ENCODE peak calls at places on chromosomes 2 and 18, in six cellular contexts. One of them, this sample, is unnamed.
A peak's percentile ranks its signal among the peaks of the same experiment; 100 is the strongest.

GRCh38 chr2:240435457-240435954 is at the start of gene GPC1:
- DNase-seq in adrenal gland: peak; percentile 80
- DNase-seq in bronchial epithelial cell: peak; percentile 39
- DNase-seq in spleen: peak; percentile 85
- DNase-seq in stomach: peak; percentile 74
- DNase-seq in lower lobe of right lung: peak; percentile 80
- DNase-seq in this sample: no peak

GRCh38 chr2:218332288-218332687 is 24.4 kb upstream of the CATIP start:
- DNase-seq in adrenal gland: no peak
- DNase-seq in bronchial epithelial cell: no peak
- DNase-seq in spleen: no peak
- DNase-seq in stomach: no peak
- DNase-seq in lower lobe of right lung: no peak
- DNase-seq in this sample: no peak

GRCh38 chr18:35236964-35237363 is 3.9 kb upstream of the ZNF397 start:
- DNase-seq in adrenal gland: no peak
- DNase-seq in bronchial epithelial cell: no peak
- DNase-seq in spleen: no peak
- DNase-seq in stomach: no peak
- DNase-seq in lower lobe of right lung: no peak
- DNase-seq in this sample: no peak

GRCh38 chr18:6682437-6683111 is 46.9 kb upstream of the ARHGAP28 start:
- DNase-seq in adrenal gland: no peak
- DNase-seq in bronchial epithelial cell: peak; percentile 33
- DNase-seq in spleen: no peak
- DNase-seq in stomach: peak; percentile 26
- DNase-seq in lower lobe of right lung: no peak
- DNase-seq in this sample: no peak

GRCh38 chr2:172884336-172884735 is 148.7 kb downstream of the RAPGEF4 start:
- DNase-seq in adrenal gland: no peak
- DNase-seq in bronchial epithelial cell: peak; percentile 68
- DNase-seq in spleen: no peak
- DNase-seq in stomach: no peak
- DNase-seq in lower lobe of right lung: no peak
- DNase-seq in this sample: no peak

GRCh38 chr2:39508243-39508642 is 71.2 kb upstream of the MAP4K3 start:
- DNase-seq in adrenal gland: no peak
- DNase-seq in bronchial epithelial cell: no peak
- DNase-seq in spleen: no peak
- DNase-seq in stomach: no peak
- DNase-seq in lower lobe of right lung: no peak
- DNase-seq in this sample: no peak

GRCh38 chr2:9897796-9898195 is 53.7 kb upstream of the GRHL1 start:
- DNase-seq in adrenal gland: no peak
- DNase-seq in bronchial epithelial cell: no peak
- DNase-seq in spleen: no peak
- DNase-seq in stomach: no peak
- DNase-seq in lower lobe of right lung: no peak
- DNase-seq in this sample: no peak

GRCh38 chr18:68604256-68604655 is 110.7 kb downstream of the TMX3 start:
- DNase-seq in adrenal gland: no peak
- DNase-seq in bronchial epithelial cell: no peak
- DNase-seq in spleen: no peak
- DNase-seq in stomach: no peak
- DNase-seq in lower lobe of right lung: no peak
- DNase-seq in this sample: no peak

GRCh38 chr2:158539176-158539895 is 82.6 kb downstream of the PKP4 start:
- DNase-seq in adrenal gland: peak; percentile 17
- DNase-seq in bronchial epithelial cell: peak; percentile 92
- DNase-seq in spleen: no peak
- DNase-seq in stomach: no peak
- DNase-seq in lower lobe of right lung: no peak
- DNase-seq in this sample: no peak

GRCh38 chr2:121722479-121722878 is 14.2 kb downstream of the NIFK start:
- DNase-seq in adrenal gland: peak; percentile 42
- DNase-seq in bronchial epithelial cell: peak; percentile 94
- DNase-seq in spleen: no peak
- DNase-seq in stomach: no peak
- DNase-seq in lower lobe of right lung: no peak
- DNase-seq in this sample: no peak

GRCh38 chr18:494602-494983 is 5.9 kb downstream of the COLEC12 start:
- DNase-seq in adrenal gland: no peak
- DNase-seq in bronchial epithelial cell: no peak
- DNase-seq in spleen: no peak
- DNase-seq in stomach: no peak
- DNase-seq in lower lobe of right lung: no peak
- DNase-seq in this sample: no peak

GRCh38 chr2:129205766-129206165 is 773.7 kb upstream of the RAB6C start:
- DNase-seq in adrenal gland: no peak
- DNase-seq in bronchial epithelial cell: no peak
- DNase-seq in spleen: no peak
- DNase-seq in stomach: no peak
- DNase-seq in lower lobe of right lung: no peak
- DNase-seq in this sample: no peak

GRCh38 chr2:134231965-134232340 is 21.9 kb upstream of the MGAT5 start:
- DNase-seq in adrenal gland: no peak
- DNase-seq in bronchial epithelial cell: no peak
- DNase-seq in spleen: no peak
- DNase-seq in stomach: no peak
- DNase-seq in lower lobe of right lung: no peak
- DNase-seq in this sample: no peak

GRCh38 chr2:67649331-67650071 is 252.4 kb downstream of the ETAA1 start:
- DNase-seq in adrenal gland: peak; percentile 23
- DNase-seq in bronchial epithelial cell: peak; percentile 23
- DNase-seq in spleen: no peak
- DNase-seq in stomach: no peak
- DNase-seq in lower lobe of right lung: no peak
- DNase-seq in this sample: no peak

GRCh38 chr2:134292514-134292913 is 38.6 kb downstream of the MGAT5 start:
- DNase-seq in adrenal gland: no peak
- DNase-seq in bronchial epithelial cell: no peak
- DNase-seq in spleen: no peak
- DNase-seq in stomach: no peak
- DNase-seq in lower lobe of right lung: no peak
- DNase-seq in this sample: no peak

GRCh38 chr2:39494784-39495251 is 57.7 kb upstream of the MAP4K3 start:
- DNase-seq in adrenal gland: no peak
- DNase-seq in bronchial epithelial cell: peak; percentile 92
- DNase-seq in spleen: no peak
- DNase-seq in stomach: no peak
- DNase-seq in lower lobe of right lung: no peak
- DNase-seq in this sample: no peak

GRCh38 chr2:80035749-80036285 is 268.7 kb downstream of the LRRTM1 start:
- DNase-seq in adrenal gland: no peak
- DNase-seq in bronchial epithelial cell: no peak
- DNase-seq in spleen: no peak
- DNase-seq in stomach: no peak
- DNase-seq in lower lobe of right lung: no peak
- DNase-seq in this sample: no peak

GRCh38 chr18:42413870-42414269 is 458.8 kb downstream of the PIK3C3 start:
- DNase-seq in adrenal gland: no peak
- DNase-seq in bronchial epithelial cell: peak; percentile 18
- DNase-seq in spleen: no peak
- DNase-seq in stomach: no peak
- DNase-seq in lower lobe of right lung: no peak
- DNase-seq in this sample: no peak

GRCh38 chr2:106596844-106597243 is 109.7 kb downstream of the CD8B2 start:
- DNase-seq in adrenal gland: no peak
- DNase-seq in bronchial epithelial cell: peak; percentile 17
- DNase-seq in spleen: no peak
- DNase-seq in stomach: no peak
- DNase-seq in lower lobe of right lung: no peak
- DNase-seq in this sample: no peak
- TF ChIP-seq CTCF in adrenal gland: no peak
- TF ChIP-seq CTCF in bronchial epithelial cell: peak; percentile 21
- TF ChIP-seq CTCF in spleen: no peak
- TF ChIP-seq CTCF in stomach: no peak
- TF ChIP-seq CTCF in lower lobe of right lung: peak; percentile 17
- TF ChIP-seq CTCF in this sample: no peak

DNA sequence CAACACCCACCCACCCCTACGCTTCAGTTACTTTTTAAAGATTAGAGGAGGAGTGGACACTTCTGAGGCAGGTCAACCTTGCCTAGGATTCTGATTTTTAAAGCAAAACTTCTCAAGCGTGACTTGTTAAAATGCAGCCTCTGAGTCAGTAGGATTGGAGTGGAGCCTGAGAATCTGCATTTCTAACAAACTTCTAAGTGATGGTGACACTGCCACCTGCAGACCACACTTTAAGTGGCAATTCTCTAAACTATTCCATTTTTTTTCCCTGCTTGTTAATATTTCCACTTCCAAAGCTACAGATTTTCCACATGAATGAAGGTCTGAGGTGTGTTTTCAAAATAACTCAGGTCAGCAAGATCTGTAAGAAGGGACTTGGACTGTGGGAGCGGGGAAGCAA is 171.1 kb upstream of the CCDC150 start:
- DNase-seq in adrenal gland: no peak
- DNase-seq in bronchial epithelial cell: no peak
- DNase-seq in spleen: no peak
- DNase-seq in stomach: no peak
- DNase-seq in lower lobe of right lung: no peak
- DNase-seq in this sample: no peak
- TF ChIP-seq CTCF in adrenal gland: no peak
- TF ChIP-seq CTCF in bronchial epithelial cell: no peak
- TF ChIP-seq CTCF in spleen: no peak
- TF ChIP-seq CTCF in stomach: no peak
- TF ChIP-seq CTCF in lower lobe of right lung: no peak
- TF ChIP-seq CTCF in this sample: no peak

DNA sequence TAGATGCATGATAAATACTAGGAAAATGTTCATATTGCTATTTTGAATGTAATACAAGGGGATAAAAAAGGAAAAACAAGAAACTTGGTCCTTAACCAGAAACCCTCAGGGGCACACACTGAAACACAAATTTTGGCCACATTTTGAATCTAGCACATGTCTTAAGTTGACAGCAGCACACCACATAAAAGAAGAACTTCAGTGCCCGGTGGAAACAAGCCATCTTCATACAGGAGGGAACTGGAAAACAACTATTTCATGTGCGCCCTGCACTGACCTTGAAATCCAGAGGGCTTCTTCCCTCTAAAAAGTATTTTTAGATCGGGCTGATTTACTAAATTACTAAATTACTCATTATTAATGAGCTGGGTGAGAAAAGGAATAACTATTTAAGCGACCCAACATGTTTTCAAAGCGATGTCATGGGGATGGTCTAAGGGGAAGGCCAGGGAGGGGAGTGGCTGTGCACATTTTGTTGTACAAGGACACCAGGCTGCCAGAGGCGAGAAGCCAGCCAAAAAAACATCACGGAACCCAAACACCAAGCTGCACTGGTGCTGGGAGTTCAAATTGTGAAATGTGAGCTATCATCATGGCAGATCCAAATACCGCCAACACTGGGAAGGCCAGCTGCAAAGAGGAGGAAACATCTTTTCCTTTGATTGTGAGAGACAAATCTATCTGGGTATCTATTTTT is 150.6 kb upstream of the LMAN1 start:
- DNase-seq in adrenal gland: peak; percentile 64
- DNase-seq in bronchial epithelial cell: no peak
- DNase-seq in spleen: no peak
- DNase-seq in stomach: no peak
- DNase-seq in lower lobe of right lung: no peak
- DNase-seq in this sample: no peak
- TF ChIP-seq CTCF in adrenal gland: no peak
- TF ChIP-seq CTCF in bronchial epithelial cell: no peak
- TF ChIP-seq CTCF in spleen: no peak
- TF ChIP-seq CTCF in stomach: no peak
- TF ChIP-seq CTCF in lower lobe of right lung: no peak
- TF ChIP-seq CTCF in this sample: no peak

DNA sequence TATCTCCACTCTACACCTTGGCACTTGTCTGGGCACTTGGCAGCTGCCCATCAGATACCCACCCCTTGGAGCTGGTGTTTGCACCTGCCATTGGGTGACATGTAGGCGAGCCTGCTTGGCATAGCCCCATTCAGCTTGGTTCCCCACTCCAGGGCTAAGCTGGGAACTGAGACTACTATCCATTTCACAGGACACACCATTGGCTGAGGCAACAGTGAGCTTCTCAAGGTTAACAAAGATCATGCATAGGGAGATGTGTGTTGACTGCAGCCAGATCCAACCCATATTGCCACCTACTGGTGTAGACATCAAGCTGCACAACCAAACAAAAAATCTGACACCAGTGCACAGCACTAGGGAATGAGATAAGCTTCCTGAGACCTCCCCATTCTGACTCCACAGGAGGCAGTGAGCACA is 1389.8 kb upstream of the TMEFF2 start:
- DNase-seq in adrenal gland: no peak
- DNase-seq in bronchial epithelial cell: peak; percentile 35
- DNase-seq in spleen: peak; percentile 45
- DNase-seq in stomach: no peak
- DNase-seq in lower lobe of right lung: no peak
- DNase-seq in this sample: no peak
- TF ChIP-seq CTCF in adrenal gland: no peak
- TF ChIP-seq CTCF in bronchial epithelial cell: peak; percentile 53
- TF ChIP-seq CTCF in spleen: no peak
- TF ChIP-seq CTCF in stomach: no peak
- TF ChIP-seq CTCF in lower lobe of right lung: no peak
- TF ChIP-seq CTCF in this sample: no peak

DNA sequence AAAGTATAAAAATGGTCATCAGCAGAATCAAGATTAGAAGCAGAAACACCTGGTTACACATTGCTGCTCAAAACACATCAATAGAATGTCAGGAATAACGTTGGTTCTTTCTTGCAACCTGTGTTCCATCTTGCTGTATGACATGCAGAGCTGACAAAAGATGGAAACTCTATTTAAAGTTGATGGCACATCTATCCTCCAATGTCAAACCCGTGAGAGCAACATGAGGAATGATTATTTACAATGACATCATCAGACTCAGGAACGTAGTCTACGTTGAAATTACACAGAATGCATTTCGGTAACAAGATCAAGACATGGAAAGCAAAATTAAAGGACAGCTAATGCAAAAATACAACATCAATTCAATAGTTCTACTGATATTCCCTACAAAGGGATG is 26.2 kb upstream of the TTN start:
- DNase-seq in adrenal gland: no peak
- DNase-seq in bronchial epithelial cell: no peak
- DNase-seq in spleen: no peak
- DNase-seq in stomach: no peak
- DNase-seq in lower lobe of right lung: no peak
- DNase-seq in this sample: no peak
- TF ChIP-seq CTCF in adrenal gland: no peak
- TF ChIP-seq CTCF in bronchial epithelial cell: no peak
- TF ChIP-seq CTCF in spleen: no peak
- TF ChIP-seq CTCF in stomach: no peak
- TF ChIP-seq CTCF in lower lobe of right lung: no peak
- TF ChIP-seq CTCF in this sample: no peak

GRCh38 chr2:60116167-60116870 is 437.1 kb downstream of the BCL11A start:
- DNase-seq in adrenal gland: no peak
- DNase-seq in bronchial epithelial cell: peak; percentile 16
- DNase-seq in spleen: no peak
- DNase-seq in stomach: no peak
- DNase-seq in lower lobe of right lung: no peak
- DNase-seq in this sample: no peak

GRCh38 chr2:60118917-60119316 is 434.5 kb downstream of the BCL11A start:
- DNase-seq in adrenal gland: no peak
- DNase-seq in bronchial epithelial cell: no peak
- DNase-seq in spleen: no peak
- DNase-seq in stomach: no peak
- DNase-seq in lower lobe of right lung: no peak
- DNase-seq in this sample: no peak

GRCh38 chr2:60119778-60120177 is 433.7 kb downstream of the BCL11A start:
- DNase-seq in adrenal gland: no peak
- DNase-seq in bronchial epithelial cell: peak; percentile 10
- DNase-seq in spleen: no peak
- DNase-seq in stomach: no peak
- DNase-seq in lower lobe of right lung: no peak
- DNase-seq in this sample: no peak

GRCh38 chr2:60118061-60118460 is 435.4 kb downstream of the BCL11A start:
- DNase-seq in adrenal gland: no peak
- DNase-seq in bronchial epithelial cell: peak; percentile 13
- DNase-seq in spleen: no peak
- DNase-seq in stomach: no peak
- DNase-seq in lower lobe of right lung: no peak
- DNase-seq in this sample: no peak
- TF ChIP-seq CTCF in adrenal gland: no peak
- TF ChIP-seq CTCF in bronchial epithelial cell: no peak
- TF ChIP-seq CTCF in spleen: no peak
- TF ChIP-seq CTCF in stomach: no peak
- TF ChIP-seq CTCF in lower lobe of right lung: no peak
- TF ChIP-seq CTCF in this sample: no peak